ENCODE peak calls at places on chromosomes 3 and 15, in six cellular contexts. N, O, Z, T, X and A are unnamed samples.
A peak's percentile ranks its signal among the peaks of the same experiment; 100 is the strongest.

GRCh38 chr3:46703013-46703520 is 1.9 kb downstream of the TMIE start:
- DNase-seq in N (no peak), O (no peak), Z (no peak), T (no peak), X (no peak), A (no peak)

GRCh38 chr15:78341057-78341763 is 1.1 kb downstream of the CRABP1 start:
- DNase-seq in N (peak; percentile 21), O (no peak), Z (no peak), T (no peak), X (peak; percentile 89), A (no peak)

GRCh38 chr3:43257850-43258249 is 28.5 kb upstream of the SNRK start:
- DNase-seq in N (no peak), O (no peak), Z (no peak), T (no peak), X (no peak), A (no peak)

GRCh38 chr3:69925506-69925905 is 74.0 kb upstream of the SAMMSON start:
- DNase-seq in N (no peak), O (no peak), Z (no peak), T (no peak), X (no peak), A (no peak)

GRCh38 chr3:171178714-171179113 is 152.2 kb upstream of the SLC2A2 start:
- DNase-seq in N (no peak), O (no peak), Z (no peak), T (no peak), X (no peak), A (no peak)

GRCh38 chr3:87798567-87798947 is 260.2 kb downstream of the CGGBP1 start:
- DNase-seq in N (no peak), O (no peak), Z (no peak), T (no peak), X (no peak), A (no peak)

GRCh38 chr15:65266469-65266868 is 20.2 kb downstream of the PARP16 start:
- DNase-seq in N (no peak), O (no peak), Z (no peak), T (no peak), X (no peak), A (no peak)

GRCh38 chr15:86199467-86200145 is 119.9 kb downstream of the AGBL1 start:
- DNase-seq in N (no peak), O (no peak), Z (no peak), T (no peak), X (no peak), A (no peak)

GRCh38 chr15:85880501-85881190 is 85.9 kb upstream of the KLHL25 start:
- DNase-seq in N (no peak), O (no peak), Z (peak; percentile 46), T (no peak), X (no peak), A (no peak)

GRCh38 chr15:80875568-80875967 is 96.4 kb downstream of the CEMIP start:
- DNase-seq in N (no peak), O (no peak), Z (no peak), T (peak; percentile 81), X (no peak), A (no peak)

GRCh38 chr15:89395461-89395875 is 60.8 kb upstream of the POLG start:
- DNase-seq in N (no peak), O (no peak), Z (no peak), T (peak; percentile 69), X (peak; percentile 54), A (no peak)

GRCh38 chr3:16050641-16051467 is 123.6 kb upstream of the GALNT15 start:
- DNase-seq in N (peak; percentile 43), O (no peak), Z (no peak), T (no peak), X (no peak), A (no peak)

GRCh38 chr3:24042879-24043567 is 97.9 kb downstream of the NR1D2 start:
- DNase-seq in N (no peak), O (no peak), Z (no peak), T (no peak), X (no peak), A (no peak)

GRCh38 chr3:152376351-152377183 is 107.8 kb downstream of the MBNL1 start:
- DNase-seq in N (no peak), O (no peak), Z (no peak), T (no peak), X (no peak), A (no peak)

GRCh38 chr15:62672268-62672667 is 370.3 kb upstream of the TPM1 start:
- DNase-seq in N (no peak), O (no peak), Z (no peak), T (no peak), X (no peak), A (no peak)

GRCh38 chr3:99651561-99651960 is 13.2 kb downstream of the COL8A1 start:
- DNase-seq in N (no peak), O (no peak), Z (peak; percentile 85), T (no peak), X (no peak), A (no peak)

GRCh38 chr15:58038426-58039106 is 26.9 kb downstream of the ALDH1A2 start:
- DNase-seq in N (no peak), O (no peak), Z (peak; percentile 70), T (no peak), X (no peak), A (no peak)

GRCh38 chr3:185561958-185562357 is 9.6 kb upstream of the LIPH start:
- DNase-seq in N (no peak), O (no peak), Z (no peak), T (no peak), X (peak; percentile 54), A (no peak)

GRCh38 chr3:194686816-194687637 is 1.3 kb downstream of the FAM43A start:
- DNase-seq in N (peak; percentile 25), O (no peak), Z (no peak), T (peak; percentile 6), X (peak; percentile 77), A (peak; percentile 27)

GRCh38 chr3:29515451-29515850 is 234.6 kb downstream of the RBMS3 start:
- DNase-seq in N (no peak), O (no peak), Z (peak; percentile 74), T (no peak), X (peak; percentile 62), A (no peak)